ENCODE peak calls at places on chromosomes 3 and 15, in six cellular contexts. L is A549, P is transverse colon, O is ovary, X is H1, I is tibial nerve. G is an unnamed sample.

GRCh38 chr3:43932921-43933320 is 242.2 kb downstream of the ABHD5 start:
- DNase-seq in P (no peak), I (no peak), X (no peak), O (no peak), L (no peak), G (no peak)

GRCh38 chr3:121914081-121914998 is 20.1 kb downstream of the SLC15A2 start:
- DNase-seq in P (no peak), I (no peak), L (no peak), O (no peak), X (no peak), G (no peak)

GRCh38 chr3:122957707-122958210 is 69.8 kb downstream of the SEMA5B start:
- DNase-seq in L (no peak), I (no peak), P (no peak), O (no peak), X (no peak), G (no peak)

GRCh38 chr3:18070231-18070630 is 327.8 kb upstream of the TBC1D5 start:
- DNase-seq in X (no peak), L (no peak), P (no peak), O (no peak), I (no peak), G (no peak)

GRCh38 chr15:59689626-59690236 is 611 bp upstream of the BNIP2 start:
- DNase-seq in P (peak; percentile 93), L (no peak), X (peak; percentile 7), I (peak; percentile 84), O (peak; percentile 73), G (peak; percentile 88)

GRCh38 chr3:52704611-52705437 is 767 bp downstream of the GLT8D1 start:
- DNase-seq in I (peak; percentile 20), P (no peak), X (no peak), L (peak; percentile 21), O (peak; percentile 45), G (no peak)

GRCh38 chr15:77839431-77839830 is 206.7 kb upstream of the LINGO1 start:
- DNase-seq in L (no peak), I (no peak), P (no peak), X (no peak), O (no peak), G (no peak)

GRCh38 chr15:36688310-36689102 is 109.1 kb downstream of the CDIN1 start:
- DNase-seq in P (no peak), O (no peak), X (no peak), L (no peak), I (no peak), G (no peak)

GRCh38 chr3:158200973-158201372 is 91.1 kb downstream of the RSRC1 start:
- DNase-seq in I (no peak), L (no peak), P (no peak), O (no peak), X (no peak), G (no peak)

GRCh38 chr3:159273608-159274007 is 471.8 kb downstream of the MFSD1 start:
- DNase-seq in X (no peak), P (no peak), O (no peak), I (no peak), L (no peak), G (no peak)

GRCh38 chr15:87777054-87777498 is 479.5 kb downstream of the NTRK3 start:
- DNase-seq in O (no peak), P (no peak), L (no peak), X (no peak), I (peak; percentile 24), G (no peak)

GRCh38 chr3:172307143-172307560 is 141.1 kb downstream of the GHSR start:
- DNase-seq in I (no peak), X (no peak), O (no peak), L (peak; percentile 11), P (no peak), G (no peak)

GRCh38 chr3:124636863-124637296 is 93.4 kb upstream of the UMPS start:
- DNase-seq in P (peak; percentile 50), X (no peak), I (no peak), O (no peak), L (no peak), G (no peak)

GRCh38 chr3:63948995-63949394 is 36.8 kb upstream of the SCAANT1 start:
- DNase-seq in X (no peak), O (no peak), L (no peak), P (no peak), I (no peak), G (no peak)

GRCh38 chr3:165983284-165983683 is 146.1 kb upstream of the BCHE start:
- DNase-seq in X (no peak), O (no peak), P (no peak), I (no peak), L (no peak), G (no peak)

GRCh38 chr3:193016437-193016887 is 98.8 kb upstream of the MB21D2 start:
- DNase-seq in L (no peak), O (peak; percentile 13), P (no peak), I (no peak), X (no peak), G (peak; percentile 46)

GRCh38 chr3:11637901-11638668 is 5.6 kb downstream of the VGLL4 start:
- DNase-seq in X (no peak), I (no peak), P (no peak), L (no peak), O (no peak), G (no peak)

GRCh38 chr3:149401215-149401925 is 23.9 kb upstream of the TM4SF1 start:
- DNase-seq in L (no peak), I (no peak), P (no peak), O (no peak), X (no peak), G (peak; percentile 75)

GRCh38 chr3:71728632-71729342 is 3.6 kb upstream of the EIF4E3 start:
- DNase-seq in I (no peak), L (no peak), O (no peak), P (no peak), X (no peak), G (no peak)

DNA sequence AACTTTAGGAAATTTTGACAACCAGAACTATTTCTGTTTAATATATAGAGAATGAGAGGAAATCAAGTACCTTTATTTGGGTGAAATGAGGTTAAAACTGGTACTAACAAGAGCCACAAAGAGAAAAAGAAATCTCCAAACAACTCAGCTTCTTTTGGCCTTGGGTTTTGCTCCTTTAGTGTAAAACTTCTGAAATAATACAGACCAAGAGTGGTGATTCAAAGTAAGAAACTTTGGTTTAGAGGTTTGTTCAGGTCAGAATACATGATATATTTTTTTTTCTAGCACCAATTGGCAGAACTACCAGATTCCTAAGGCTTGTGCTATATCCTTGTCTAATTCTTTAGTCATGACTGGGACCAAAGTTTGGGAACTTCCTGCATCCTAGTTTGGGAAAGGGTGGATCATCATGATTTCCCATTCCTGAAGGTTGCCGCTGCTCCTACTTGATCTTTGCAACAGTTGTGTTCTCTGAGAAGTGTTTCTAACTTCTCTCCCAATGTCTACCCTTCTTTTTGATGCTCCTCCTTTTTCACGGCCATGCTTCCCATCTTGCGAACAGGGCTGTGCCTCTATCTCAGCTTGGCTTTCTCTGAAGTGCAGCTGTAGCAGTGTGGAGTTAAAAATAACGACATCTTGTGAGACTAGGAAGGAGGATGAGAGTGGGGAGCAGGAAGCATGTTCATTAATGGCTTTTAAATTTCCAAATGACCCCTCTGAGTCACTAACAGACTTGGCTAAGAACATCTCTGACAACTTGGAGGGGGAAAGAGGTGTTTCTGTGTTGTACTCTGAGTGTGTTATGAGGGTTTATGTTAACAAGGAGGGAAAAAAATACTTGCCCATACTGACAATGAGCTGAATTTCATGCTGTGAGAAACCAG is 87.7 kb downstream of the KCNAB1 start:
- DNase-seq in L (no peak), X (no peak), I (no peak), O (no peak), P (no peak), G (no peak)
- TF ChIP-seq EP300 in L (no peak), X (no peak), I (no peak), O (no peak), P (no peak), G (no peak)

GRCh38 chr15:92903956-92904831 is 4.1 kb downstream of the CHD2 start:
- DNase-seq in P (peak; percentile 100), X (peak; percentile 98), L (peak; percentile 88), O (peak; percentile 99), I (peak; percentile 97), G (peak; percentile 99)
- TF ChIP-seq EP300 in P (peak; percentile 91), X (peak; percentile 38), L (peak; percentile 52), O (peak; percentile 97), I (peak; percentile 100), G (peak; percentile 91)

GRCh38 chr15:75653347-75653913 is 5.7 kb downstream of the SNX33 start:
- DNase-seq in O (no peak), P (no peak), I (no peak), X (no peak), L (no peak), G (no peak)

GRCh38 chr15:75649045-75649761 is 1.5 kb downstream of the SNX33 start:
- DNase-seq in P (no peak), X (no peak), L (no peak), O (no peak), I (no peak), G (no peak)

GRCh38 chr15:75651810-75652543 is 4.3 kb downstream of the SNX33 start:
- DNase-seq in O (no peak), I (no peak), X (no peak), P (no peak), L (no peak), G (no peak)

GRCh38 chr15:75649848-75650247 is 2.1 kb downstream of the SNX33 start:
- DNase-seq in O (no peak), X (no peak), I (no peak), L (no peak), P (no peak), G (no peak)

GRCh38 chr15:75650908-75651809 is 3.4 kb downstream of the SNX33 start:
- DNase-seq in P (peak; percentile 48), I (no peak), O (peak; percentile 47), L (no peak), X (no peak), G (peak; percentile 44)
- TF ChIP-seq EP300 in P (no peak), I (no peak), O (no peak), L (no peak), X (no peak), G (no peak)

DNA sequence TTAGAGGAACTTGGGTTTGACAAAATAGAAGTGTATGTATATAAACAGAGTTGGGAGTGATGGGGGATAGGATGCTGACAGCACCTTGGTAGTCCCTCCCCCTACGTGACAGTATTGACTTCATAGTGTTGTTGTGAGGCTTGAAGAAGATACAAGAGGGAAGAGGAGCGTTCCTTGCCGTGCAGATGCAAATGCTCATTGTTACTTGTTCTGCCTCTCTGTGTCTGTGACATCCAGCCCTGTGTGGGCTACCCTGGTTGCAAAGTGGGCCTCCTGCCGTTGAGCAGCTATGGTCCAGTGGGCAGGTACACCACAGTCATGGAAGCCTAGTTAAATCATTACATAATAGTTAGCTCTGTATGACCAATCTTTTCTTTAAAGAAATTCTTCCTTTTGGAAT is 45.0 kb downstream of the SMAD3 start:
- DNase-seq in O (no peak), L (no peak), X (no peak), P (no peak), I (no peak), G (no peak)
- TF ChIP-seq EP300 in O (no peak), L (no peak), X (no peak), P (no peak), I (no peak), G (no peak)

DNA sequence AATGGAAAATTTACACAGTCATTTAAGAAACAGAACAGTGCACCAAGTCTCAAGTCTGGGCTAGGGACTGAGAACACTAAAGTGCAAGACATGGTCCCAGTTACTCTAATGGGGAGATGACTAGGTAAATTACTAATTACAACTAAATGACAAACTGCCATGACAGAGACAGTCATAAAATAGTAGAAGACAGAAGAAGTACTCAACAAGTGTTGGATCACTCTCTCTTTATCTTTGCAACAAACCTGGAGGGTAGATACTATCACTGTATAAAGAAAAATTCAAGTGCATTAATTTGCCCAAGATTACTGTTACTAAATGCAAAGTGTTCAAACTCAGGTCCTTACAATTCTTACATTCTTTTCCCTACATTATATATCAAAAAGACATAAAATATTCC is 44.7 kb downstream of the DMXL2 start:
- DNase-seq in X (no peak), I (no peak), P (no peak), O (no peak), L (no peak), G (no peak)
- TF ChIP-seq EP300 in X (no peak), I (no peak), P (no peak), O (no peak), L (no peak), G (no peak)

G was measured in stomach.